ENCODE peak calls at places on chromosomes 3 and 15, in five cellular contexts. D, A, S, K and P are unnamed samples.
A peak's percentile ranks its signal among the peaks of the same experiment; 100 is the strongest.

GRCh38 chr15:70362911-70363310 is 265.2 kb upstream of the TLE3 start:
- DNase-seq in A (peak; percentile 65), D (no peak), K (peak; percentile 39), S (peak; percentile 75), P (no peak)

GRCh38 chr3:45599984-45600650 is 5.6 kb downstream of the LIMD1 start:
- DNase-seq in K (no peak), D (no peak), A (no peak), S (no peak), P (no peak)

GRCh38 chr15:64755427-64755823 is 20.0 kb downstream of the RBPMS2 start:
- DNase-seq in A (no peak), D (no peak), K (no peak), S (no peak), P (no peak)

GRCh38 chr3:160885791-160886286 is 129.8 kb downstream of the PPM1L start:
- DNase-seq in S (peak; percentile 68), A (no peak), K (peak; percentile 69), D (no peak), P (peak; percentile 63)

GRCh38 chr3:56940331-56940730 is 120.1 kb upstream of the SPATA12 start:
- DNase-seq in S (no peak), D (no peak), A (no peak), K (no peak), P (no peak)

GRCh38 chr15:19987389-19988048 is 554.1 kb downstream of the GOLGA6L6 start:
- DNase-seq in K (no peak), D (no peak), S (no peak), A (no peak), P (no peak)

GRCh38 chr3:152835311-152836102 is 576 bp downstream of the P2RY1 start:
- DNase-seq in A (peak; percentile 84), K (peak; percentile 74), D (no peak), S (peak; percentile 75), P (no peak)

GRCh38 chr15:66008920-66009572 is 139.8 kb downstream of the RAB11A start:
- DNase-seq in D (no peak), A (no peak), S (no peak), K (no peak), P (no peak)

GRCh38 chr3:164818318-164818717 is 260.0 kb downstream of the SI start:
- DNase-seq in A (peak; percentile 68), S (no peak), K (no peak), D (no peak), P (no peak)

GRCh38 chr3:24249523-24249922 is 245.1 kb downstream of the THRB start:
- DNase-seq in S (no peak), A (no peak), D (no peak), K (no peak), P (no peak)

GRCh38 chr3:72011495-72011894 is 226.5 kb upstream of the PROK2 start:
- DNase-seq in S (no peak), D (no peak), A (no peak), K (no peak), P (no peak)

GRCh38 chr15:81312790-81313543 is 11.0 kb downstream of the STARD5 start:
- DNase-seq in D (peak; percentile 84), S (no peak), A (peak; percentile 77), K (peak; percentile 84), P (no peak)

GRCh38 chr15:55357774-55358173 is 38.8 kb downstream of the PIGB start:
- DNase-seq in S (no peak), K (no peak), A (no peak), D (no peak), P (no peak)

GRCh38 chr3:60600848-60601247 is 650.4 kb downstream of the FHIT start:
- DNase-seq in S (no peak), D (no peak), K (no peak), A (no peak), P (no peak)

GRCh38 chr3:17023006-17023664 is 138.4 kb downstream of the PLCL2 start:
- DNase-seq in S (no peak), K (no peak), D (no peak), A (no peak), P (no peak)

GRCh38 chr3:108091498-108092259 is 848 bp upstream of the CD47 start:
- DNase-seq in K (no peak), S (no peak), D (no peak), A (no peak), P (no peak)

GRCh38 chr3:150168694-150169093 is 198.0 kb upstream of the PFN2 start:
- DNase-seq in A (no peak), D (no peak), K (no peak), S (peak; percentile 28), P (no peak)

GRCh38 chr3:134144694-134145093 is 106.0 kb downstream of the RYK start:
- DNase-seq in A (no peak), S (no peak), K (no peak), D (no peak), P (no peak)

GRCh38 chr3:44208086-44208485 is 33.6 kb upstream of the TOPAZ1 start:
- DNase-seq in A (no peak), D (no peak), S (no peak), K (no peak), P (no peak)

GRCh38 chr15:80967991-80968510 is 21.6 kb downstream of the MESD start:
- DNase-seq in K (no peak), S (no peak), D (no peak), A (no peak), P (no peak)

GRCh38 chr15:92805080-92805708 is 94.9 kb upstream of the CHD2 start:
- DNase-seq in A (peak; percentile 24), S (no peak), D (no peak), K (no peak), P (no peak)

GRCh38 chr3:151827816-151828215 is 13.9 kb downstream of the AADAC start:
- DNase-seq in D (no peak), S (no peak), K (no peak), A (no peak), P (no peak)

GRCh38 chr3:129966876-129967275 is 7.6 kb upstream of the TRH start:
- DNase-seq in K (no peak), A (no peak), D (no peak), S (no peak), P (no peak)

GRCh38 chr3:105866656-105867653 is 1.9 kb downstream of the CBLB start:
- DNase-seq in A (no peak), D (no peak), K (no peak), S (no peak), P (peak; percentile 72)

GRCh38 chr3:16388850-16389411 is 123.9 kb downstream of the OXNAD1 start:
- DNase-seq in D (no peak), A (no peak), S (no peak), K (no peak), P (no peak)

GRCh38 chr3:108511055-108511454 is 659 bp upstream of the MYH15 start:
- DNase-seq in K (no peak), D (no peak), S (no peak), A (no peak), P (no peak)

GRCh38 chr3:35832140-35832571 is 192.8 kb downstream of the ARPP21 start:
- DNase-seq in K (no peak), A (no peak), S (no peak), D (no peak), P (no peak)

GRCh38 chr3:194235160-194235559 is 99.2 kb downstream of the HES1 start:
- DNase-seq in D (no peak), S (peak; percentile 82), K (no peak), A (no peak), P (no peak)

GRCh38 chr3:5568451-5568850 is 380.9 kb downstream of the EDEM1 start:
- DNase-seq in K (no peak), A (no peak), S (peak; percentile 30), D (peak; percentile 0), P (no peak)

GRCh38 chr3:69353088-69353478 is 32.8 kb downstream of the FRMD4B start:
- DNase-seq in S (no peak), D (no peak), A (no peak), K (no peak), P (no peak)
- H3K4me3 ChIP-seq in S (no peak overlapping the region), D (no peak overlapping the region), A (peak overlapping the region; percentile 44), K (no peak overlapping the region), P (no peak overlapping the region)

DNA sequence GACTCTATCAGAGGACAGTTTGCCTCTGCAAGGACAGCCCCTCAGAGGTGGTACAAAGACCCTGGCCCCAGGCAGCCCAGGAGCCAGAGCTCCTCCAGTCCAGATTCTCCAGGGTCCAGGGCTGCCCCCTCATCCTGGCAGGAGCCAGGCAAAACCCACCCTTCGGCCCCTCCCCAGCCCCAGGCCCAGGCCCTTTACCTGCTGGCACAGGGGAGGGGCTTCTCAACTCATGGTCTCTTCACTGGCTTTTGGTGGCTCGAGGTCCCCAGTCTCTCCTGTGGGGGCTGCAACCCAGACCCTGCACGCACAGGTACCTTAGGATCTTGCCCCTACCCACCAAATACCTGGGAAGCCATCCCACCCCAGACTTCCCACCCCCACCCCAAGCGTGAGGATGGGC is 8.5 kb downstream of the NEIL1 start:
- DNase-seq in S (no peak), K (no peak), D (no peak), A (no peak), P (no peak)
- H3K36me3 ChIP-seq in S (peaks cover 4% of the 10 kb centered on the region), K (no peaks in the 10 kb centered on the region), D (no peaks in the 10 kb centered on the region), A (peaks cover 48% of the 10 kb centered on the region), P (peaks cover 33% of the 10 kb centered on the region)

GRCh38 chr15:45391746-45392711 is 13.7 kb upstream of the GATM start:
- DNase-seq in K (no peak), S (no peak), A (no peak), D (no peak), P (peak; percentile 57)

GRCh38 chr15:45397116-45397665 is 18.8 kb upstream of the GATM start:
- DNase-seq in A (no peak), K (no peak), S (no peak), D (no peak), P (no peak)

GRCh38 chr15:45395956-45396355 is 17.6 kb upstream of the GATM start:
- DNase-seq in S (no peak), A (no peak), D (no peak), K (no peak), P (no peak)

GRCh38 chr15:45394681-45395080 is 16.3 kb upstream of the GATM start:
- DNase-seq in D (no peak), S (no peak), K (no peak), A (no peak), P (no peak)

GRCh38 chr15:45393851-45394250 is 15.5 kb upstream of the GATM start:
- DNase-seq in A (no peak), D (no peak), S (no peak), K (no peak), P (no peak)
- TF ChIP-seq CTCF in A (no peak), D (peak; percentile 59), S (peak; percentile 21), K (no peak), P (peak; percentile 43)

DNA sequence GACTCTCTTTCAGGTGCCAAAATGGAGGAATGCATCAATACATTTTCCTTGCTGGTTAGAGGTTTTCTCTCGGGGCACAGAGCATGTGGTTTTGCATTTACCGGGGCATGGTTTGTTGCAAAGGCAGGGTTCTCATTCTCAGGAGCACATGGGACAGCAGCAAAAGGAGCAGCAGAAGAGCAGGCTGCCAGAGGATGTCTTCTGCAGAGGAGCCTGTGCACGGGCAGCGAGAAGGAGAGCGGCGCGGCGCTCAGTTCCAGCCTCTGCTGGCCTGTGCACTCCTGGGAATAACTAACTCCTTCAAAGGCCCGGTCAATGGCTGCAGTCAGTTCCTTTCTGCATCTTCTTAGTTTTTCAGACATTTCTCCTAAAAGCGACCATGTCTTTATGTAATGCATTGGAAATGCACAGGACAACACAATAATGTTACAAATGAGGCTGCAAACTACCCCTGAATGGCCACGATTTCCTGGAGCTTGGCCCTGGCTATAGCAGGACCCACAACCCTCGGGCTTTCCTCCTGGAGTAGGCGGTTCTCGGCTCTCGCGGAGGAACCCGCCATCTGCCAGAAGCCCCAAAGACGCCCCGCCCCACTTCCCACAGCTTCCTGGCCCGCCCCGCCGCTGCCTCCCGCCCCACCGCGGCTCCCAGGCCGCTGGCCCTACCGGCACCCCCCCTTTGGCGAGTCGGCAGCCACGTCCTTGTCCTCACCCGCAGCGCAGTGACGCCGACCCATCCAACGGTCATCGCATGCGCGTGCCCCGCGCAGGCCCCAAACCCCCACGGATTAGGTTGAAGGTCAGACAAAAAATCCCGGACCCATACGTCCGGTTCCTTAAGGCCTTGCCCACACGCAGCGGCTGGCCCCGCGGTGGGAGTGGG is at the start of gene C3orf62:
- DNase-seq in D (no peak), S (peak; percentile 37), K (peak; percentile 92), A (peak; percentile 96), P (peak; percentile 83)
- H3K4me3 ChIP-seq in D (peak within 1 kb of the TSS; percentile 41), S (no peak within 1 kb of the TSS), K (peak within 1 kb of the TSS; percentile 42), A (peak within 1 kb of the TSS; percentile 46), P (peak within 1 kb of the TSS; percentile 61)